ENCODE peak calls at places on chromosome 22, in nine cellular contexts. I is vagina, V is endothelial cell of umbilical vein, D is sigmoid colon, P is GM23338, R is GM12878, G is GM12892, K is HCT116, U is HL-60. O is an unnamed sample.

GRCh38 chr22:50674606-50675552 is 2.3 kb downstream of the SHANK3 start:
- DNase-seq in I (peak), V (no peak), D (no peak), P (peak), R (no peak), G (peak), K (peak), U (no peak), O (no peak)

GRCh38 chr22:41380993-41381328 is 781 bp upstream of the TEF start:
- DNase-seq in I (peak), V (peak), D (peak), P (no peak), R (no peak), G (no peak), K (peak), U (no peak), O (no peak)

GRCh38 chr22:46546466-46547178 is 9.2 kb upstream of the CELSR1 start:
- DNase-seq in I (peak), V (peak), D (no peak), P (no peak), R (no peak), G (no peak), K (no peak), U (no peak), O (no peak)

GRCh38 chr22:48884786-48885185 is 942.9 kb downstream of the BRD1 start:
- DNase-seq in I (no peak), V (no peak), D (peak), P (no peak), R (no peak), G (no peak), K (no peak), U (no peak), O (no peak)

GRCh38 chr22:46659059-46659790 is 39.0 kb downstream of the GRAMD4 start:
- DNase-seq in I (no peak), V (no peak), D (no peak), P (no peak), R (no peak), G (no peak), K (no peak), U (no peak), O (no peak)

GRCh38 chr22:33329398-33329797 is 271.2 kb upstream of the SYN3 start:
- DNase-seq in I (no peak), V (no peak), D (no peak), P (no peak), R (no peak), G (no peak), K (no peak), U (no peak), O (no peak)

GRCh38 chr22:46879083-46879482 is 116.6 kb downstream of the TBC1D22A start:
- DNase-seq in I (no peak), V (no peak), D (no peak), P (no peak), R (no peak), G (no peak), K (no peak), U (peak), O (no peak)

GRCh38 chr22:33923660-33924246 is 3.5 kb upstream of the LARGE1 start:
- DNase-seq in I (no peak), V (peak), D (peak), P (peak), R (no peak), G (no peak), K (peak), U (peak), O (peak)

GRCh38 chr22:10727393-10727792 is 4800.6 kb upstream of the OR11H1 start:
- DNase-seq in I (no peak), V (no peak), D (no peak), P (no peak), R (no peak), G (no peak), K (no peak), U (no peak), O (no peak)

GRCh38 chr22:30875481-30876215 is 92.9 kb downstream of the MORC2 start:
- DNase-seq in I (no peak), V (no peak), D (peak), P (no peak), R (no peak), G (no peak), K (no peak), U (no peak), O (no peak)

GRCh38 chr22:49772692-49773091 is 55.0 kb downstream of the BRD1 start:
- DNase-seq in I (no peak), V (no peak), D (no peak), P (no peak), R (no peak), G (no peak), K (no peak), U (no peak), O (no peak)

GRCh38 chr22:19499880-19500242 is 20.1 kb downstream of the CDC45 start:
- DNase-seq in I (no peak), V (no peak), D (no peak), P (no peak), R (no peak), G (no peak), K (no peak), U (no peak), O (no peak)
- TF ChIP-seq POLR2AphosphoS5 in I (no peak), V (no peak), D (no peak), P (no peak), R (no peak), G (no peak), K (no peak), U (no peak), O (no peak)

DNA sequence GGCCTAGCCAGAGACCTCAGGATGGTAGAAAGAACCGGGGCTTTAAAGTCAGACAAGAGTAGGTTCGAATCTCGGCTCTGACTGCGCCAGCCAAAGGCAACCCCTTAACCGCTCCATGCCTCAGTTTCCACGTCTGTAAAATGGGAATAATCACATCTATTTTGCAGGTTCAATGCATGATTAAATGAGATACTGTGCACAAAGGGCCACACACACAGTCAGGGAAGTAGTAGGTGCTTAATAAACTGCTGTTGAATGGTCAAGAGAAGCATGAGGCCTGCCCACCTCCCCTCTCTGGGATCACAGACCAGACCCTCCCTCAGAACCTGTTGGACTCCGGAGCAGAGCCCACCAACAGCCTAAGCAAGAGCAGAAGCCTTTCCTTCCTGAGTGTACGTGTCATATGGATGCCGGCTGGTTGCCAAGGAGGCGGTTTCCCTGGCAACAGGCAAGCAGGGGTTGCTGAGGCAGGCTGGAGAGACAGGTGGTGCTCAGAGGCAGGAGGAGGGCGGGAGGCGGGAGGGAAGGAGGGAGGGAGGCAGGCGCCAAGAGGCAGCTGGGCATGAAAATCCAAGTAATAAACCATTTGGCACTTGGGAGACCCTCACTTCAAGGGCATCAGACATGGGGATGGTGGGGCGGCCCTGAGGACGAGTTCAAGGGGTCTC is 43.9 kb downstream of the NFAM1 start:
- DNase-seq in I (no peak), V (no peak), D (no peak), P (peak), R (no peak), G (no peak), K (no peak), U (no peak), O (no peak)
- TF ChIP-seq POLR2AphosphoS5 in I (no peak), V (no peak), D (no peak), P (no peak), R (no peak), G (no peak), K (no peak), U (no peak), O (no peak)

GRCh38 chr22:24190566-24191208 is 9.4 kb downstream of the SUSD2 start:
- DNase-seq in I (no peak), V (no peak), D (peak), P (no peak), R (no peak), G (peak), K (no peak), U (no peak), O (peak)
- TF ChIP-seq POLR2AphosphoS5 in I (no peak), V (no peak), D (no peak), P (no peak), R (no peak), G (no peak), K (no peak), U (no peak), O (no peak)

DNA sequence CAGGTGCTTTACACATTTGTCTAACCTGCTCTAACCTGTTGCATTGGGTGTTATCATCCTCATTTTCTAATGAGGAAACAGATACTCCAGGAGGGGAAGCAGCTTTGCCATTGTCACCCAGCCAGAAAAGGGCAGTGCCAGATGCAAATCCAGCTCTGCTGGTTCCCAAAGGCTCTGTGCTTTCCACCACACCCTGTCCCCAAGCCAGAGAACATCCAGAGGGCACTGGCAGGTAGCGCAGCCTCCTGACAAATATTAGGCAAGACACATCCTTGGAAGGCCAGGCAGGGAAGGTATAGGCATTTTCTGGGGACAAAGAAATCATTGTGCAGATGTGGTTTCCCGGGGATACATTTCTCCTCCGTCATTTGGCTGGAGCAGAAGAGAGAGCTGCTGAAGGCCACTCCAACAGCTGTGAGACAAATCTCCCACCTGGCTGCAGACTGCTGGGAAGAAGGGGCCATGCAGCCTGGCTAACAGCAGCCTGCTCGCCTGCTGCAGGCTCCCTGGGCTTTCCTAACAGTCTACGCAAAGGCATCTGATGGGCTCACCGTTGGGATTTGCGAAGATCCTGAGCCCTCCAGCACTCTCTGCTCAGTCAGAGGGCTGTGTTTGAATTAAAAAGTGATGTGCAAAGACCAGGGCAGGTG is 93.9 kb upstream of the PITPNB start:
- DNase-seq in I (no peak), V (no peak), D (no peak), P (no peak), R (no peak), G (no peak), K (no peak), U (no peak), O (no peak)
- TF ChIP-seq POLR2AphosphoS5 in I (peak), V (no peak), D (no peak), P (no peak), R (no peak), G (no peak), K (no peak), U (no peak), O (no peak)

GRCh38 chr22:37569009-37569920 is 9.0 kb downstream of the CDC42EP1 start:
- DNase-seq in I (no peak), V (no peak), D (no peak), P (peak), R (no peak), G (no peak), K (no peak), U (no peak), O (no peak)
- TF ChIP-seq POLR2AphosphoS5 in I (no peak), V (peak), D (no peak), P (peak), R (no peak), G (no peak), K (peak), U (no peak), O (no peak)

DNA sequence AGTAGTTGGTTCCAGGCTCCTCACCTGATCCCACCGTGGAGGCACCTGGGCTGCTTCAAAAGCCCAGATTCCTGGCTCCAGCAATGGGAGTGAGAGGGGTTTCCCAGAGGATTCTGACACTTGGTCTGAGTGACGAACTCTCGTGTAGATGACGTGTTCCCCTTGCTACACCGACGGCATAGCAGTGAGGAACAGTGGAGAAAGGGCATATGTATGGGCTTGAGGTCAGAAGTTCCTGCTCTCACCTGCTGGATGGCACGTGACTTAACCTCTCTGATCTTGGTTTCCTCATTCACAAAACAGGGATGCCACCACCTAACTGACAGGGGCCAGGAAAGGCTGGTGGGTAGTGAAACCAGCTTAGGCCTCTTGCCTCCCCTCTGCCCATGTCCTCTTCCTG is 30.0 kb upstream of the ARFGAP3 start:
- DNase-seq in I (no peak), V (no peak), D (no peak), P (no peak), R (no peak), G (no peak), K (no peak), U (no peak), O (no peak)
- TF ChIP-seq POLR2AphosphoS5 in I (no peak), V (no peak), D (no peak), P (no peak), R (no peak), G (no peak), K (no peak), U (no peak), O (no peak)